ENCODE peak calls at places on chromosomes 13 and 19, in seven cellular contexts. Z, G, P, J, H, Y and U are unnamed samples.

GRCh38 chr13:52846567-52847321 is 1.7 kb downstream of the PCDH8 start:
- DNase-seq in Z (no peak), G (peak; percentile 85), P (no peak), J (no peak), H (peak; percentile 83), Y (peak; percentile 78), U (peak; percentile 62)

GRCh38 chr13:40651866-40652587 is 14.4 kb downstream of the FOXO1 start:
- DNase-seq in Z (no peak), G (no peak), P (no peak), J (no peak), H (no peak), Y (no peak), U (no peak)

GRCh38 chr19:18660051-18660910 is 23.2 kb upstream of the CRTC1 start:
- DNase-seq in Z (no peak), G (peak; percentile 96), P (no peak), J (no peak), H (peak; percentile 86), Y (no peak), U (peak; percentile 69)

GRCh38 chr19:1445185-1445931 is 4.6 kb upstream of the APC2 start:
- DNase-seq in Z (no peak), G (peak; percentile 90), P (peak; percentile 40), J (peak; percentile 60), H (peak; percentile 97), Y (peak; percentile 97), U (peak; percentile 83)

GRCh38 chr19:18697680-18698079 is 14.2 kb downstream of the CRTC1 start:
- DNase-seq in Z (no peak), G (no peak), P (no peak), J (no peak), H (no peak), Y (no peak), U (peak; percentile 73)

GRCh38 chr13:99425485-99426341 is 75.6 kb upstream of the TM9SF2 start:
- DNase-seq in Z (no peak), G (no peak), P (no peak), J (no peak), H (peak; percentile 87), Y (peak; percentile 92), U (no peak)

GRCh38 chr19:2059422-2060201 is 8.6 kb upstream of the MKNK2 start:
- DNase-seq in Z (no peak), G (peak; percentile 91), P (peak; percentile 81), J (no peak), H (peak; percentile 95), Y (peak; percentile 85), U (peak; percentile 92)

GRCh38 chr13:41960195-41960699 is 662 bp downstream of the VWA8 start:
- DNase-seq in Z (no peak), G (no peak), P (no peak), J (no peak), H (no peak), Y (no peak), U (no peak)

GRCh38 chr13:110137677-110138008 is 169.3 kb downstream of the COL4A1 start:
- DNase-seq in Z (no peak), G (no peak), P (no peak), J (no peak), H (no peak), Y (no peak), U (peak; percentile 54)

GRCh38 chr13:32837307-32837972 is 178.8 kb upstream of the KL start:
- DNase-seq in Z (no peak), G (no peak), P (peak; percentile 63), J (no peak), H (no peak), Y (no peak), U (no peak)

GRCh38 chr13:49607761-49608160 is 20.5 kb upstream of the ARL11 start:
- DNase-seq in Z (no peak), G (no peak), P (no peak), J (no peak), H (no peak), Y (no peak), U (no peak)

GRCh38 chr19:6516659-6517291 is 14.1 kb upstream of the TNFSF9 start:
- DNase-seq in Z (peak; percentile 26), G (peak; percentile 97), P (peak; percentile 43), J (peak; percentile 83), H (peak; percentile 100), Y (peak; percentile 98), U (peak; percentile 94)

GRCh38 chr13:43916828-43917227 is 37.1 kb downstream of the LACC1 start:
- DNase-seq in Z (no peak), G (no peak), P (no peak), J (no peak), H (no peak), Y (no peak), U (no peak)

GRCh38 chr19:54172764-54173699 is at the start of gene TMC4:
- DNase-seq in Z (no peak), G (no peak), P (peak; percentile 96), J (no peak), H (peak; percentile 87), Y (no peak), U (peak; percentile 85)

GRCh38 chr19:459724-460511 is 915 bp downstream of the SHC2 start:
- DNase-seq in Z (no peak), G (peak; percentile 86), P (no peak), J (no peak), H (peak; percentile 81), Y (no peak), U (no peak)

GRCh38 chr13:46683879-46684278 is 113.1 kb downstream of the ESD start:
- DNase-seq in Z (no peak), G (no peak), P (no peak), J (no peak), H (no peak), Y (no peak), U (no peak)

GRCh38 chr13:103100795-103101194 is 34.6 kb upstream of the SLC10A2 start:
- DNase-seq in Z (no peak), G (no peak), P (no peak), J (no peak), H (no peak), Y (no peak), U (no peak)

GRCh38 chr13:43879323-43880181 is at the start of the genes CCDC122 and LACC1:
- DNase-seq in Z (no peak), G (peak; percentile 95), P (peak; percentile 61), J (peak; percentile 46), H (peak; percentile 99), Y (peak; percentile 97), U (peak; percentile 93)

GRCh38 chr13:113895436-113895835 is 31.6 kb upstream of the GAS6 start:
- DNase-seq in Z (no peak), G (no peak), P (no peak), J (no peak), H (no peak), Y (no peak), U (no peak)

GRCh38 chr19:4352701-4353121 is 9.3 kb downstream of the MPND start:
- DNase-seq in Z (no peak), G (peak; percentile 80), P (no peak), J (peak; percentile 31), H (no peak), Y (peak; percentile 79), U (peak; percentile 53)

GRCh38 chr13:22828081-22828480 is 352.7 kb upstream of the SGCG start:
- DNase-seq in Z (no peak), G (no peak), P (no peak), J (no peak), H (no peak), Y (no peak), U (no peak)

GRCh38 chr13:41302743-41303142 is 8.3 kb upstream of the NAA16 start:
- DNase-seq in Z (no peak), G (no peak), P (no peak), J (no peak), H (no peak), Y (no peak), U (no peak)

GRCh38 chr19:55370305-55370988 is at the start of gene IL11:
- DNase-seq in Z (no peak), G (no peak), P (no peak), J (no peak), H (no peak), Y (no peak), U (no peak)

GRCh38 chr13:73585236-73585635 is 526.4 kb downstream of the KLF5 start:
- DNase-seq in Z (no peak), G (no peak), P (no peak), J (no peak), H (no peak), Y (no peak), U (no peak)

GRCh38 chr19:15371119-15371518 is 8.5 kb downstream of the AKAP8 start:
- DNase-seq in Z (no peak), G (no peak), P (no peak), J (no peak), H (no peak), Y (peak; percentile 30), U (no peak)